ENCODE peak calls at places on chromosomes 13 and 19, in five cellular contexts. O is stimulated activated CD4-positive, alpha-beta T cell treated with anti-CD3 and anti-CD28 coated beads, Interleukin-2, amount 100 ng/mL, for 48 hours; B is activated T-cell treated with anti-CD3 and anti-CD28 coated beads, Interleukin-2, amount 50 U/mL, for 1 hour; C is fibroblast of mammary gland; D is DMS79 treated with DMSO at 0.1 percent for 48 hours. H is an unnamed sample.

GRCh38 chr13:33872005-33872351 is 54.0 kb downstream of the RFC3 start:
- DNase-seq in O (no peak), B (no peak), C (no peak), D (no peak), H (no peak)

GRCh38 chr19:6876790-6877189 is 10.6 kb upstream of the ADGRE1 start:
- DNase-seq in O (no peak), B (no peak), C (no peak), D (no peak), H (no peak)

GRCh38 chr19:10102787-10103236 is 334 bp upstream of the ANGPTL6 start:
- DNase-seq in O (no peak), B (no peak), C (no peak), D (no peak), H (no peak)

GRCh38 chr13:33997574-33997973 is 179.6 kb downstream of the RFC3 start:
- DNase-seq in O (no peak), B (no peak), C (no peak), D (no peak), H (no peak)

GRCh38 chr13:75279834-75280369 is 202.1 kb downstream of the TBC1D4 start:
- DNase-seq in O (no peak), B (no peak), C (no peak), D (no peak), H (no peak)

GRCh38 chr13:43293986-43294880 is 270.8 kb downstream of the DNAJC15 start:
- DNase-seq in O (no peak), B (no peak), C (no peak), D (no peak), H (no peak)

GRCh38 chr13:99991013-99991805 is 9.6 kb downstream of the ZIC2 start:
- DNase-seq in O (no peak), B (no peak), C (no peak), D (no peak), H (no peak)

GRCh38 chr19:45010306-45010705 is 9.0 kb downstream of the RELB start:
- DNase-seq in O (no peak), B (no peak), C (no peak), D (no peak), H (no peak)

GRCh38 chr19:53823380-53824120 is 564 bp downstream of the NLRP12 start:
- DNase-seq in O (no peak), B (no peak), C (no peak), D (no peak), H (no peak)

GRCh38 chr19:2413629-2414028 is 13.8 kb downstream of the TIMM13 start:
- DNase-seq in O (no peak), B (no peak), C (no peak), D (no peak), H (peak)

GRCh38 chr19:10625003-10625761 is at the start of gene SLC44A2:
- DNase-seq in O (no peak), B (no peak), C (peak), D (peak), H (peak)

H was measured in HuH-7.5.